ENCODE peak calls at places on chromosome 16, in nine cellular contexts. T, C, M, L, O, G, P, S and F are unnamed samples.

GRCh38 chr16:57000271-57001025 is 11.1 kb downstream of the NLRC5 start:
- DNase-seq in P (peak; percentile 68), M (no peak), G (peak; percentile 66), S (no peak), T (no peak), L (peak; percentile 32), C (no peak), O (no peak), F (no peak)

GRCh38 chr16:57265850-57266530 is 18.5 kb downstream of the PLLP start:
- DNase-seq in T (no peak), C (no peak), P (peak; percentile 78), S (peak; percentile 80), O (no peak), G (peak; percentile 84), L (peak; percentile 92), M (no peak), F (peak; percentile 76)

GRCh38 chr16:80150978-80151705 is 389.7 kb upstream of the DYNLRB2 start:
- DNase-seq in M (no peak), G (no peak), O (no peak), T (no peak), P (no peak), L (no peak), C (no peak), S (no peak), F (no peak)

GRCh38 chr16:49701867-49702494 is 153.9 kb downstream of the ZNF423 start:
- DNase-seq in O (peak; percentile 76), L (no peak), T (no peak), P (peak; percentile 70), M (no peak), S (peak; percentile 25), C (peak; percentile 52), G (no peak), F (no peak)

GRCh38 chr16:3656491-3657468 is 2.3 kb downstream of the DNASE1 start:
- DNase-seq in T (no peak), C (no peak), P (no peak), S (no peak), G (peak; percentile 55), M (no peak), O (no peak), L (no peak), F (no peak)

GRCh38 chr16:2856061-2856670 is 1.8 kb downstream of the PRSS22 start:
- DNase-seq in S (no peak), C (no peak), P (no peak), G (no peak), L (no peak), M (peak; percentile 40), O (no peak), T (no peak), F (no peak)

GRCh38 chr16:31099860-31100638 is 5.5 kb upstream of the VKORC1 start:
- DNase-seq in S (no peak), T (no peak), M (no peak), G (peak; percentile 17), C (no peak), O (no peak), P (no peak), L (no peak), F (no peak)

GRCh38 chr16:48123104-48123788 is 32.5 kb downstream of the ABCC12 start:
- DNase-seq in M (no peak), P (no peak), C (no peak), O (no peak), T (no peak), G (peak; percentile 99), S (no peak), L (peak; percentile 98), F (peak; percentile 77)

GRCh38 chr16:4081035-4081434 is 35.2 kb downstream of the ADCY9 start:
- DNase-seq in M (no peak), L (no peak), O (no peak), T (no peak), P (no peak), G (no peak), C (no peak), S (no peak), F (peak; percentile 72)

GRCh38 chr16:16042076-16042475 is 92.7 kb downstream of the ABCC1 start:
- DNase-seq in T (no peak), O (no peak), P (peak; percentile 27), S (no peak), L (peak; percentile 16), C (no peak), G (peak; percentile 39), M (no peak), F (no peak)

GRCh38 chr16:6207124-6207523 is 1109.5 kb upstream of the EEF2KMT start:
- DNase-seq in C (no peak), S (no peak), P (no peak), O (no peak), M (no peak), L (no peak), G (no peak), T (no peak), F (no peak)

GRCh38 chr16:27795992-27796614 is 246.2 kb downstream of the KATNIP start:
- DNase-seq in L (peak; percentile 72), O (peak; percentile 66), S (no peak), C (peak; percentile 72), M (no peak), P (peak; percentile 42), G (peak; percentile 6), T (no peak), F (no peak)